ENCODE peak calls at places on chromosomes 4 and X, in ten cellular contexts. One of them, this sample, is unnamed.
A peak's percentile ranks its signal among the peaks of the same experiment; 100 is the strongest.

GRCh38 chr4:128517739-128518510 is 230.3 kb upstream of the PGRMC2 start:
- DNase-seq in pancreas: no peak
- DNase-seq in left lung: no peak
- DNase-seq in ovary: peak; percentile 59
- DNase-seq in CD8-positive, alpha-beta memory T cell: no peak
- DNase-seq in WERI-Rb-1: no peak
- DNase-seq in Peyer's patch: no peak
- DNase-seq in astrocyte: peak; percentile 98
- DNase-seq in lower lobe of right lung: no peak
- DNase-seq in aorta: peak; percentile 87
- DNase-seq in this sample: no peak

GRCh38 chr4:168220893-168221292 is 97.7 kb downstream of the DDX60 start:
- DNase-seq in Peyer's patch: no peak
- DNase-seq in astrocyte: peak; percentile 1
- DNase-seq in CD8-positive, alpha-beta memory T cell: no peak
- DNase-seq in WERI-Rb-1: no peak
- DNase-seq in ovary: no peak
- DNase-seq in left lung: no peak
- DNase-seq in pancreas: no peak
- DNase-seq in lower lobe of right lung: no peak
- DNase-seq in aorta: no peak
- DNase-seq in this sample: no peak

GRCh38 chr4:43776371-43776770 is 672.2 kb downstream of the KCTD8 start:
- DNase-seq in aorta: no peak
- DNase-seq in Peyer's patch: no peak
- DNase-seq in pancreas: no peak
- DNase-seq in ovary: no peak
- DNase-seq in astrocyte: no peak
- DNase-seq in left lung: no peak
- DNase-seq in lower lobe of right lung: no peak
- DNase-seq in CD8-positive, alpha-beta memory T cell: no peak
- DNase-seq in WERI-Rb-1: no peak
- DNase-seq in this sample: no peak

GRCh38 chr4:8331567-8331955 is 62.0 kb downstream of the HTRA3 start:
- DNase-seq in CD8-positive, alpha-beta memory T cell: no peak
- DNase-seq in aorta: peak; percentile 36
- DNase-seq in lower lobe of right lung: no peak
- DNase-seq in ovary: no peak
- DNase-seq in left lung: no peak
- DNase-seq in WERI-Rb-1: peak; percentile 0
- DNase-seq in astrocyte: no peak
- DNase-seq in pancreas: peak; percentile 16
- DNase-seq in Peyer's patch: peak; percentile 14
- DNase-seq in this sample: no peak

GRCh38 chr4:150325872-150326271 is 247.6 kb downstream of the DCLK2 start:
- DNase-seq in WERI-Rb-1: no peak
- DNase-seq in lower lobe of right lung: no peak
- DNase-seq in Peyer's patch: no peak
- DNase-seq in pancreas: no peak
- DNase-seq in CD8-positive, alpha-beta memory T cell: no peak
- DNase-seq in aorta: no peak
- DNase-seq in ovary: no peak
- DNase-seq in left lung: no peak
- DNase-seq in astrocyte: no peak
- DNase-seq in this sample: no peak

GRCh38 chr4:5532100-5532499 is 176.3 kb downstream of the EVC2 start:
- DNase-seq in WERI-Rb-1: no peak
- DNase-seq in pancreas: no peak
- DNase-seq in aorta: no peak
- DNase-seq in CD8-positive, alpha-beta memory T cell: no peak
- DNase-seq in ovary: no peak
- DNase-seq in lower lobe of right lung: no peak
- DNase-seq in Peyer's patch: no peak
- DNase-seq in astrocyte: no peak
- DNase-seq in left lung: no peak
- DNase-seq in this sample: no peak

GRCh38 chr4:106766519-106766918 is 269.6 kb downstream of the DKK2 start:
- DNase-seq in ovary: no peak
- DNase-seq in Peyer's patch: no peak
- DNase-seq in left lung: no peak
- DNase-seq in astrocyte: peak; percentile 68
- DNase-seq in lower lobe of right lung: no peak
- DNase-seq in WERI-Rb-1: no peak
- DNase-seq in pancreas: no peak
- DNase-seq in aorta: no peak
- DNase-seq in CD8-positive, alpha-beta memory T cell: no peak
- DNase-seq in this sample: no peak

GRCh38 chr4:86482296-86482695 is 111.8 kb upstream of the PTPN13 start:
- DNase-seq in pancreas: no peak
- DNase-seq in Peyer's patch: no peak
- DNase-seq in left lung: no peak
- DNase-seq in ovary: no peak
- DNase-seq in aorta: no peak
- DNase-seq in CD8-positive, alpha-beta memory T cell: no peak
- DNase-seq in astrocyte: no peak
- DNase-seq in lower lobe of right lung: no peak
- DNase-seq in WERI-Rb-1: no peak
- DNase-seq in this sample: no peak

GRCh38 chrX:41245641-41246040 is 88.3 kb upstream of the DDX3X start:
- DNase-seq in WERI-Rb-1: no peak
- DNase-seq in ovary: no peak
- DNase-seq in left lung: no peak
- DNase-seq in astrocyte: no peak
- DNase-seq in Peyer's patch: no peak
- DNase-seq in lower lobe of right lung: no peak
- DNase-seq in CD8-positive, alpha-beta memory T cell: no peak
- DNase-seq in pancreas: no peak
- DNase-seq in aorta: no peak
- DNase-seq in this sample: no peak

GRCh38 chrX:41302293-41302868 is 31.6 kb upstream of the DDX3X start:
- DNase-seq in WERI-Rb-1: no peak
- DNase-seq in left lung: no peak
- DNase-seq in aorta: no peak
- DNase-seq in CD8-positive, alpha-beta memory T cell: no peak
- DNase-seq in Peyer's patch: no peak
- DNase-seq in astrocyte: no peak
- DNase-seq in pancreas: no peak
- DNase-seq in ovary: no peak
- DNase-seq in lower lobe of right lung: no peak
- DNase-seq in this sample: no peak

GRCh38 chr4:78439328-78439727 is 112.2 kb upstream of the ANXA3 start:
- DNase-seq in CD8-positive, alpha-beta memory T cell: no peak
- DNase-seq in ovary: no peak
- DNase-seq in WERI-Rb-1: no peak
- DNase-seq in aorta: no peak
- DNase-seq in pancreas: no peak
- DNase-seq in Peyer's patch: peak; percentile 55
- DNase-seq in left lung: no peak
- DNase-seq in lower lobe of right lung: no peak
- DNase-seq in astrocyte: peak; percentile 10
- DNase-seq in this sample: no peak

GRCh38 chrX:49270249-49270921 is 792 bp downstream of the PPP1R3F start:
- DNase-seq in aorta: peak; percentile 73
- DNase-seq in CD8-positive, alpha-beta memory T cell: no peak
- DNase-seq in astrocyte: no peak
- DNase-seq in ovary: no peak
- DNase-seq in pancreas: peak; percentile 60
- DNase-seq in WERI-Rb-1: no peak
- DNase-seq in Peyer's patch: no peak
- DNase-seq in lower lobe of right lung: no peak
- DNase-seq in left lung: peak; percentile 77
- DNase-seq in this sample: no peak

GRCh38 chrX:49276207-49276606 is 6.6 kb downstream of the PPP1R3F start:
- DNase-seq in astrocyte: no peak
- DNase-seq in aorta: no peak
- DNase-seq in lower lobe of right lung: no peak
- DNase-seq in Peyer's patch: peak; percentile 11
- DNase-seq in pancreas: no peak
- DNase-seq in left lung: no peak
- DNase-seq in ovary: no peak
- DNase-seq in CD8-positive, alpha-beta memory T cell: no peak
- DNase-seq in WERI-Rb-1: no peak
- DNase-seq in this sample: no peak

GRCh38 chrX:49271341-49271740 is 1.7 kb downstream of the PPP1R3F start:
- DNase-seq in Peyer's patch: no peak
- DNase-seq in lower lobe of right lung: no peak
- DNase-seq in WERI-Rb-1: no peak
- DNase-seq in left lung: no peak
- DNase-seq in astrocyte: no peak
- DNase-seq in CD8-positive, alpha-beta memory T cell: no peak
- DNase-seq in pancreas: peak; percentile 43
- DNase-seq in aorta: peak; percentile 12
- DNase-seq in ovary: no peak
- DNase-seq in this sample: no peak

GRCh38 chrX:49272426-49272825 is 2.8 kb downstream of the PPP1R3F start:
- DNase-seq in aorta: peak; percentile 23
- DNase-seq in WERI-Rb-1: no peak
- DNase-seq in left lung: no peak
- DNase-seq in astrocyte: no peak
- DNase-seq in pancreas: peak; percentile 14
- DNase-seq in ovary: no peak
- DNase-seq in lower lobe of right lung: no peak
- DNase-seq in Peyer's patch: peak; percentile 56
- DNase-seq in CD8-positive, alpha-beta memory T cell: no peak
- DNase-seq in this sample: no peak

GRCh38 chrX:49273181-49273727 is 3.7 kb downstream of the PPP1R3F start:
- DNase-seq in left lung: no peak
- DNase-seq in astrocyte: no peak
- DNase-seq in lower lobe of right lung: no peak
- DNase-seq in pancreas: peak; percentile 10
- DNase-seq in ovary: no peak
- DNase-seq in WERI-Rb-1: no peak
- DNase-seq in aorta: peak; percentile 26
- DNase-seq in Peyer's patch: peak; percentile 46
- DNase-seq in CD8-positive, alpha-beta memory T cell: peak; percentile 75
- DNase-seq in this sample: no peak
- H3K27ac ChIP-seq in left lung: no peak overlapping the region
- H3K27ac ChIP-seq in astrocyte: no peak overlapping the region
- H3K27ac ChIP-seq in lower lobe of right lung: no peak overlapping the region
- H3K27ac ChIP-seq in pancreas: no peak overlapping the region
- H3K27ac ChIP-seq in ovary: no peak overlapping the region
- H3K27ac ChIP-seq in WERI-Rb-1: no peak overlapping the region
- H3K27ac ChIP-seq in aorta: no peak overlapping the region
- H3K27ac ChIP-seq in Peyer's patch: no peak overlapping the region
- H3K27ac ChIP-seq in CD8-positive, alpha-beta memory T cell: peak overlapping the region; percentile 31
- H3K27ac ChIP-seq in this sample: no peak overlapping the region

GRCh38 chr4:31662951-31663350 is 942.8 kb downstream of the PCDH7 start:
- DNase-seq in left lung: no peak
- DNase-seq in lower lobe of right lung: no peak
- DNase-seq in ovary: no peak
- DNase-seq in pancreas: no peak
- DNase-seq in Peyer's patch: no peak
- DNase-seq in aorta: no peak
- DNase-seq in astrocyte: no peak
- DNase-seq in WERI-Rb-1: no peak
- DNase-seq in CD8-positive, alpha-beta memory T cell: no peak
- DNase-seq in this sample: no peak
- H3K27ac ChIP-seq in left lung: no peak overlapping the region
- H3K27ac ChIP-seq in lower lobe of right lung: no peak overlapping the region
- H3K27ac ChIP-seq in ovary: no peak overlapping the region
- H3K27ac ChIP-seq in pancreas: no peak overlapping the region
- H3K27ac ChIP-seq in Peyer's patch: no peak overlapping the region
- H3K27ac ChIP-seq in aorta: no peak overlapping the region
- H3K27ac ChIP-seq in astrocyte: no peak overlapping the region
- H3K27ac ChIP-seq in WERI-Rb-1: no peak overlapping the region
- H3K27ac ChIP-seq in CD8-positive, alpha-beta memory T cell: no peak overlapping the region
- H3K27ac ChIP-seq in this sample: no peak overlapping the region

GRCh38 chrX:45505214-45505613 is 304.5 kb upstream of the DIPK2B start:
- DNase-seq in astrocyte: peak; percentile 61
- DNase-seq in Peyer's patch: no peak
- DNase-seq in left lung: no peak
- DNase-seq in CD8-positive, alpha-beta memory T cell: no peak
- DNase-seq in aorta: no peak
- DNase-seq in WERI-Rb-1: no peak
- DNase-seq in lower lobe of right lung: no peak
- DNase-seq in ovary: no peak
- DNase-seq in pancreas: no peak
- DNase-seq in this sample: no peak

GRCh38 chrX:45508459-45508858 is 307.8 kb upstream of the DIPK2B start:
- DNase-seq in astrocyte: peak; percentile 22
- DNase-seq in left lung: no peak
- DNase-seq in Peyer's patch: no peak
- DNase-seq in ovary: no peak
- DNase-seq in aorta: no peak
- DNase-seq in CD8-positive, alpha-beta memory T cell: no peak
- DNase-seq in WERI-Rb-1: no peak
- DNase-seq in lower lobe of right lung: no peak
- DNase-seq in pancreas: no peak
- DNase-seq in this sample: no peak

GRCh38 chrX:45502396-45502795 is 301.7 kb upstream of the DIPK2B start:
- DNase-seq in left lung: no peak
- DNase-seq in WERI-Rb-1: no peak
- DNase-seq in aorta: no peak
- DNase-seq in pancreas: no peak
- DNase-seq in astrocyte: no peak
- DNase-seq in lower lobe of right lung: no peak
- DNase-seq in Peyer's patch: no peak
- DNase-seq in ovary: no peak
- DNase-seq in CD8-positive, alpha-beta memory T cell: no peak
- DNase-seq in this sample: no peak

DNA sequence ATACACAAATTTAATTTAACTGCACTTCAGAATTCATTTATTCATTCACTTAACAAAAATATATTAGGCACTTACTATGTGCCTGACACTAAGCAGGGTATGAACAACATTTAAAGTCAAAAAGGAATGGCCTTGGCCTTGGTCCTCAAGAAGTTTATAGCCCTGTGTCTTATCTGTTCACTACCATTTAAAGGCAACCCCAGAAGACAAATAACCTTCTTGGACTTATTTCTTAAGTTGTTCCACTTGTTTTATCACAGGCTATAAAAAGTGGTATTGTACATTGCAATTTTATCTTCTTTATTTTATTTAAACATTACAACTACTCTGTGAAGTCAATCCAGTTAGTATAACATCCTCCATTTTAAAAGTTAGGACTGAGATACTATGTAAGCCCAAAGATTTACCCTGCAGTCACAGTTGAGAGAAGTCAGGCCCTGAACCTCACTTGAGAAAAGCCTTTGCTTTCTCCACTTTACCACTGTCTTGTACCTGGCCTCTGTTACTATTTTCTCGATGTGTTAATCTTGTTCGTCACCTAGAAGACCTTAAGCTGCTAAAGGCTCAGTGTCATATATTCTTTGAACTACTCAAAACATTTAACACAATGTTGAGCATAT is 305.6 kb upstream of the DIPK2B start:
- DNase-seq in astrocyte: no peak
- DNase-seq in ovary: no peak
- DNase-seq in WERI-Rb-1: no peak
- DNase-seq in lower lobe of right lung: no peak
- DNase-seq in CD8-positive, alpha-beta memory T cell: no peak
- DNase-seq in Peyer's patch: no peak
- DNase-seq in left lung: no peak
- DNase-seq in pancreas: no peak
- DNase-seq in aorta: no peak
- DNase-seq in this sample: no peak
- H3K27ac ChIP-seq in astrocyte: peak overlapping the region; percentile 86
- H3K27ac ChIP-seq in ovary: peak overlapping the region; percentile 11
- H3K27ac ChIP-seq in WERI-Rb-1: no peak overlapping the region
- H3K27ac ChIP-seq in lower lobe of right lung: peak overlapping the region; percentile 53
- H3K27ac ChIP-seq in CD8-positive, alpha-beta memory T cell: no peak overlapping the region
- H3K27ac ChIP-seq in Peyer's patch: peak overlapping the region; percentile 72
- H3K27ac ChIP-seq in left lung: peak overlapping the region; percentile 50
- H3K27ac ChIP-seq in pancreas: peak overlapping the region; percentile 9
- H3K27ac ChIP-seq in aorta: no peak overlapping the region
- H3K27ac ChIP-seq in this sample: no peak overlapping the region

GRCh38 chr4:30756553-30756952 is 36.4 kb downstream of the PCDH7 start:
- DNase-seq in WERI-Rb-1: peak; percentile 23
- DNase-seq in Peyer's patch: no peak
- DNase-seq in pancreas: no peak
- DNase-seq in left lung: no peak
- DNase-seq in aorta: no peak
- DNase-seq in astrocyte: no peak
- DNase-seq in ovary: no peak
- DNase-seq in CD8-positive, alpha-beta memory T cell: no peak
- DNase-seq in lower lobe of right lung: no peak
- DNase-seq in this sample: no peak
- H3K27ac ChIP-seq in WERI-Rb-1: peak overlapping the region; percentile 22
- H3K27ac ChIP-seq in Peyer's patch: no peak overlapping the region
- H3K27ac ChIP-seq in pancreas: no peak overlapping the region
- H3K27ac ChIP-seq in left lung: no peak overlapping the region
- H3K27ac ChIP-seq in aorta: no peak overlapping the region
- H3K27ac ChIP-seq in astrocyte: peak overlapping the region; percentile 77
- H3K27ac ChIP-seq in ovary: no peak overlapping the region
- H3K27ac ChIP-seq in CD8-positive, alpha-beta memory T cell: no peak overlapping the region
- H3K27ac ChIP-seq in lower lobe of right lung: no peak overlapping the region
- H3K27ac ChIP-seq in this sample: no peak overlapping the region